ENCODE peak calls at places on chromosomes 3 and 15, in five cellular contexts. One of them, this sample, is unnamed.

GRCh38 chr3:112378989-112379692 is 46.2 kb downstream of the CD200 start:
- DNase-seq in GM12878: no peak
- DNase-seq in HepG2: no peak
- DNase-seq in K562: no peak
- DNase-seq in H1: no peak
- DNase-seq in this sample: no peak

GRCh38 chr3:98743071-98743470 is 20.1 kb upstream of the ST3GAL6 start:
- DNase-seq in H1: no peak
- DNase-seq in GM12878: no peak
- DNase-seq in K562: no peak
- DNase-seq in HepG2: no peak
- DNase-seq in this sample: no peak

GRCh38 chr3:94937980-94938379 is 875.1 kb downstream of the NSUN3 start:
- DNase-seq in K562: peak
- DNase-seq in GM12878: no peak
- DNase-seq in H1: no peak
- DNase-seq in HepG2: no peak
- DNase-seq in this sample: no peak

GRCh38 chr15:67407709-67408257 is 113.1 kb upstream of the C15orf61 start:
- DNase-seq in HepG2: no peak
- DNase-seq in H1: no peak
- DNase-seq in K562: peak
- DNase-seq in GM12878: no peak
- DNase-seq in this sample: no peak

GRCh38 chr15:36407647-36408046 is 171.8 kb upstream of the CDIN1 start:
- DNase-seq in K562: peak
- DNase-seq in H1: no peak
- DNase-seq in HepG2: peak
- DNase-seq in GM12878: no peak
- DNase-seq in this sample: no peak

GRCh38 chr15:69893086-69893485 is 204.6 kb downstream of the TLE3 start:
- DNase-seq in GM12878: no peak
- DNase-seq in HepG2: no peak
- DNase-seq in K562: no peak
- DNase-seq in H1: no peak
- DNase-seq in this sample: no peak

GRCh38 chr3:193702967-193703366 is 110.0 kb downstream of the OPA1 start:
- DNase-seq in GM12878: no peak
- DNase-seq in HepG2: no peak
- DNase-seq in H1: no peak
- DNase-seq in K562: no peak
- DNase-seq in this sample: no peak

GRCh38 chr3:48564022-48564421 is 441 bp upstream of the UCN2 start:
- DNase-seq in HepG2: peak
- DNase-seq in GM12878: no peak
- DNase-seq in H1: no peak
- DNase-seq in K562: no peak
- DNase-seq in this sample: peak

GRCh38 chr15:74726774-74727164 is 1.4 kb upstream of the CYP1A1 start:
- DNase-seq in K562: no peak
- DNase-seq in GM12878: no peak
- DNase-seq in HepG2: no peak
- DNase-seq in H1: no peak
- DNase-seq in this sample: no peak

GRCh38 chr3:150870406-150870805 is 34.8 kb downstream of the MINDY4B start:
- DNase-seq in H1: no peak
- DNase-seq in GM12878: no peak
- DNase-seq in HepG2: no peak
- DNase-seq in K562: no peak
- DNase-seq in this sample: no peak

GRCh38 chr3:173739716-173740115 is 342.2 kb downstream of the NLGN1 start:
- DNase-seq in H1: no peak
- DNase-seq in GM12878: no peak
- DNase-seq in K562: no peak
- DNase-seq in HepG2: no peak
- DNase-seq in this sample: no peak

GRCh38 chr3:162117961-162118360 is 621.4 kb downstream of the OTOL1 start:
- DNase-seq in H1: no peak
- DNase-seq in HepG2: no peak
- DNase-seq in K562: no peak
- DNase-seq in GM12878: no peak
- DNase-seq in this sample: no peak

GRCh38 chr3:108223928-108224327 is 1.7 kb upstream of the IFT57 start:
- DNase-seq in HepG2: no peak
- DNase-seq in K562: no peak
- DNase-seq in GM12878: no peak
- DNase-seq in H1: no peak
- DNase-seq in this sample: no peak

GRCh38 chr15:78453447-78453846 is 15.4 kb downstream of the IREB2 start:
- DNase-seq in GM12878: no peak
- DNase-seq in H1: no peak
- DNase-seq in K562: no peak
- DNase-seq in HepG2: no peak
- DNase-seq in this sample: no peak

GRCh38 chr15:68051109-68051508 is 3.0 kb upstream of the PIAS1 start:
- DNase-seq in H1: no peak
- DNase-seq in HepG2: no peak
- DNase-seq in K562: no peak
- DNase-seq in GM12878: no peak
- DNase-seq in this sample: peak

GRCh38 chr3:194365978-194366490 is 3.5 kb downstream of the LRRC15 start:
- DNase-seq in GM12878: no peak
- DNase-seq in HepG2: no peak
- DNase-seq in H1: no peak
- DNase-seq in K562: no peak
- DNase-seq in this sample: no peak

GRCh38 chr3:125587039-125587664 is 8.1 kb downstream of the OSBPL11 start:
- DNase-seq in GM12878: no peak
- DNase-seq in H1: no peak
- DNase-seq in K562: no peak
- DNase-seq in HepG2: no peak
- DNase-seq in this sample: no peak

GRCh38 chr3:150314248-150315027 is 93.7 kb upstream of the TSC22D2 start:
- DNase-seq in K562: no peak
- DNase-seq in GM12878: no peak
- DNase-seq in H1: no peak
- DNase-seq in HepG2: no peak
- DNase-seq in this sample: no peak

GRCh38 chr3:44439499-44440295 is 37.8 kb downstream of the ZNF445 start:
- DNase-seq in GM12878: peak
- DNase-seq in H1: no peak
- DNase-seq in K562: peak
- DNase-seq in HepG2: peak
- DNase-seq in this sample: no peak

GRCh38 chr15:57747206-57747605 is 40.7 kb downstream of the POLR2M start:
- DNase-seq in GM12878: no peak
- DNase-seq in HepG2: no peak
- DNase-seq in K562: peak
- DNase-seq in H1: no peak
- DNase-seq in this sample: no peak

GRCh38 chr15:101731746-101732145 is 7.5 kb upstream of the TARS3 start:
- DNase-seq in K562: no peak
- DNase-seq in H1: no peak
- DNase-seq in GM12878: no peak
- DNase-seq in HepG2: no peak
- DNase-seq in this sample: no peak

GRCh38 chr15:63373866-63374548 is 7.6 kb downstream of the CA12 start:
- DNase-seq in K562: no peak
- DNase-seq in HepG2: no peak
- DNase-seq in GM12878: no peak
- DNase-seq in H1: no peak
- DNase-seq in this sample: no peak

GRCh38 chr15:73888224-73889041 is 15.1 kb downstream of the TBC1D21 start:
- DNase-seq in H1: no peak
- DNase-seq in HepG2: no peak
- DNase-seq in K562: no peak
- DNase-seq in GM12878: no peak
- DNase-seq in this sample: no peak

GRCh38 chr3:120169407-120169806 is 75.2 kb upstream of the GSK3B start:
- DNase-seq in HepG2: no peak
- DNase-seq in H1: no peak
- DNase-seq in K562: no peak
- DNase-seq in GM12878: no peak
- DNase-seq in this sample: no peak

GRCh38 chr3:30311781-30312180 is 294.6 kb upstream of the TGFBR2 start:
- DNase-seq in HepG2: no peak
- DNase-seq in H1: no peak
- DNase-seq in K562: no peak
- DNase-seq in GM12878: no peak
- DNase-seq in this sample: no peak

GRCh38 chr3:87987952-87988351 is 70.9 kb downstream of the CGGBP1 start:
- DNase-seq in HepG2: no peak
- DNase-seq in K562: no peak
- DNase-seq in GM12878: no peak
- DNase-seq in H1: no peak
- DNase-seq in this sample: peak

DNA sequence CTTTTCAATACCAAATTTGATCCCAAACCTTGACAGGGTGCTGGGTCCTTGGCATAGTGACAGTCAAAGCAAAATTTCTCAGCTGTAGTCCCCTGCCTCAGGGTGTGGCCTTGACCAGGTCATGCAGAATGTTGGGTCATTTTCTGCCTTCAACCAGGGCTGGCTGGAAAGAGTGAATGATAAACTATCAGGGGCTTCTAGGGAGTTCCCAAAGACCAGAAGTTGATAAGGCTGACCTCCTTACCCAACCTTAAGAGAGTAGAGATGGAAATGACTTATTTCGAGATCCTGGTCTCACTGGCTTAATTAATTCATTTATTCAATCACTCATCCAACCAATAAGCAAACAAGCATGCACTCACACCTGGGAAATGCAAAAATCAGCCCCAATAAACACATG is 392.2 kb downstream of the IL20RB start:
- DNase-seq in H1: no peak
- DNase-seq in GM12878: no peak
- DNase-seq in K562: no peak
- DNase-seq in HepG2: no peak
- DNase-seq in this sample: no peak
- TF ChIP-seq USF2 in H1: no peak
- TF ChIP-seq USF2 in GM12878: no peak
- TF ChIP-seq USF2 in K562: no peak
- TF ChIP-seq USF2 in HepG2: no peak
- TF ChIP-seq USF2 in this sample: no peak

DNA sequence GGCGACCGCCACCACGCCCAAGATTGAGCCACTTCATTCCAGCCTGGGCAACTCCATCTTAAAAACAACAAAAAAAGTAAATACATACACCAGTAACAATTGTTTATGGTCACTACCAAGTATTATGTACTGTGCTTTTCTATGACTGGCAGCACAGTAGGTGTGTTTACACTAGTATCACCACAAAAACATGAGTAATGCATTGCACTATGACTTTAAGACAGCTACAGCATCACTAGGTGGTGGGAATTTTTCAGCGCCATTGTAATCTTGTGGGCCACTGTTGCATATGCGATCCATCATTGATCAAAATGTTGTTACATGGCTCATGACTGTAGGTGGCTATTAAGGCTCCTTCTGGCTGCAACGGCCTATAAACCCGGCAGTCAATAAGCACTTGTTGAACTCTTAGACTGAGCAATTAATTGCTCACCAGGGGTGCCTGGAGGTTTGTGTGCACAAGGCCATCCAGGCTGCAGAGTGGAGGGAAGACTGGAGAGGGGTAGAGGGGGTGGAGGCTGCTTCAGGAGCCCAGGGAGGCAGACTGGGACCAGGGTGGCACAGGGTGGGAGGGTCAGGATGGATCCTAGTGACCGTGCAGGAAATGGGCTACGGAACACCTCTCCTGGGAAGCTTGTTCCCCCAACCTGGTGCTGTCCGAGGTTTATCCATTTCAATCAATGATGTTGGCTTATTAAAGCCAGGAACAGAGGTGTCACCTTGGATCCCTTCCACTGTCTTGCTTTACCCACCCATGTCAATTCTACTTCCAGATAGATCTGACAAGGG is 17.9 kb upstream of the COPG1 start:
- DNase-seq in H1: no peak
- DNase-seq in HepG2: no peak
- DNase-seq in K562: no peak
- DNase-seq in GM12878: no peak
- DNase-seq in this sample: no peak
- TF ChIP-seq HDAC2 in H1: no peak
- TF ChIP-seq HDAC2 in HepG2: no peak
- TF ChIP-seq HDAC2 in K562: no peak
- TF ChIP-seq HDAC2 in GM12878: no peak
- TF ChIP-seq HDAC2 in this sample: no peak

DNA sequence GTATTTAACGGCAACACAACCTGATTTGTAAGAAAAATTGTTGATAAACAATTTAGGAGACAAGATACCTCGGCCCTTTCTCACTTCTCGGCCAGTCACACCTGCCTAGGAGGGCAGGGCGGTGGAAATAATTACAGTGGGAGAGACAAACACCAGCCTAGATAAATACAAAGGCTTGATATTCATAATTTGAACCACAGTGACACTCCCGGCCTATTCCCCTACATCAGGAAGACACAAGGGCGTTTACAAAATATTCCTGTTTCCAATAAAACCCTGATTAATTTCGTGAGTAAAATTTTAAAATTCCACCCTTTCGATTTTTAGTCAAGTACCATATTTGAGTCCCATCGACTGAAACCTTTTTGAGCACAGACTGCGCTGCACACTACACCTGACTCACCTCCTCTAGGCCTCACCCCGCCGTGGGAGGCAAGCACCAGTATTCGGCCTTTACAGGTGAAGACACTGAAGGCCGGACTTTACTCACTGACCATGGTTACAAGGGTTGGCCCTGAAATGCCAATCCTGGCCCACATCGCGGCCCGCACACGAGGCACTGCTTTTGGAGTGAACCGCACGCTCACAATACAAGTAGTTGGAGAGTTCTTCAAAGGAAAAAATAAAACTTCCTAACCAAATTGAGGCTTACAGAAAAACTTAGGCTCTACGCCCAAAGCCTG is 803 bp downstream of the ARPP19 start:
- DNase-seq in HepG2: peak
- DNase-seq in GM12878: no peak
- DNase-seq in H1: no peak
- DNase-seq in K562: peak
- DNase-seq in this sample: peak
- TF ChIP-seq USF2 in HepG2: no peak
- TF ChIP-seq USF2 in GM12878: no peak
- TF ChIP-seq USF2 in H1: no peak
- TF ChIP-seq USF2 in K562: no peak
- TF ChIP-seq USF2 in this sample: no peak

GRCh38 chr3:9809615-9810356 is at the start of gene TTLL3:
- DNase-seq in K562: peak
- DNase-seq in GM12878: no peak
- DNase-seq in HepG2: no peak
- DNase-seq in H1: peak
- DNase-seq in this sample: peak
- TF ChIP-seq HDAC2 in K562: no peak
- TF ChIP-seq HDAC2 in GM12878: no peak
- TF ChIP-seq HDAC2 in HepG2: no peak
- TF ChIP-seq HDAC2 in H1: peak
- TF ChIP-seq HDAC2 in this sample: no peak

This sample was measured in A549.